ENCODE peak calls at places on chromosomes 1 and 21, in ten cellular contexts. K, P, W, C, X, S, Q, H, B and N are unnamed samples.

GRCh38 chr1:17618558-17619247 is 79.2 kb downstream of the ARHGEF10L start:
- DNase-seq in K (no peak), P (no peak), W (no peak), C (no peak), X (no peak), S (no peak), Q (no peak), H (no peak), B (no peak), N (no peak)

GRCh38 chr1:185821612-185822385 is 87.6 kb downstream of the HMCN1 start:
- DNase-seq in K (no peak), P (no peak), W (no peak), C (no peak), X (peak), S (no peak), Q (no peak), H (no peak), B (no peak), N (no peak)

GRCh38 chr1:59142663-59143487 is 154.0 kb upstream of the FGGY start:
- DNase-seq in K (no peak), P (no peak), W (no peak), C (no peak), X (peak), S (peak), Q (no peak), H (no peak), B (peak), N (peak)

GRCh38 chr1:178396789-178397188 is 100.0 kb downstream of the CLEC20A start:
- DNase-seq in K (no peak), P (no peak), W (no peak), C (no peak), X (no peak), S (no peak), Q (no peak), H (no peak), B (no peak), N (no peak)

GRCh38 chr1:209805875-209806760 is at the start of gene IRF6:
- DNase-seq in K (peak), P (no peak), W (peak), C (peak), X (peak), S (peak), Q (peak), H (no peak), B (peak), N (no peak)

GRCh38 chr21:44965251-44966022 is 25.6 kb downstream of the SLX9 start:
- DNase-seq in K (no peak), P (no peak), W (no peak), C (no peak), X (peak), S (no peak), Q (no peak), H (no peak), B (no peak), N (no peak)

GRCh38 chr1:106254748-106255147 is 801.7 kb upstream of the PRMT6 start:
- DNase-seq in K (no peak), P (no peak), W (no peak), C (no peak), X (peak), S (no peak), Q (no peak), H (no peak), B (no peak), N (no peak)

GRCh38 chr21:45073301-45074047 is 906 bp upstream of the ADARB1 start:
- DNase-seq in K (no peak), P (no peak), W (no peak), C (no peak), X (peak), S (no peak), Q (peak), H (peak), B (peak), N (no peak)

GRCh38 chr1:212698467-212699103 is 1.1 kb downstream of the BATF3 start:
- DNase-seq in K (no peak), P (no peak), W (no peak), C (no peak), X (no peak), S (no peak), Q (no peak), H (no peak), B (no peak), N (no peak)

GRCh38 chr1:168428063-168428731 is 115.6 kb downstream of the XCL2 start:
- DNase-seq in K (no peak), P (no peak), W (no peak), C (no peak), X (peak), S (no peak), Q (no peak), H (peak), B (peak), N (no peak)